ENCODE peak calls at places on chromosomes 12 and 14, in six cellular contexts. B is mammary epithelial cell, E is astrocyte of the cerebellum, Q is AG04450, U is esophagus squamous epithelium, G is fibroblast of pulmonary artery. A is an unnamed sample.

GRCh38 chr14:61466905-61467280 is 145.5 kb downstream of the PRKCH start:
- DNase-seq in B (no peak), G (no peak), E (no peak), U (no peak), Q (no peak), A (no peak)

GRCh38 chr12:87929346-87929745 is 99.9 kb downstream of the C12orf50 start:
- DNase-seq in Q (no peak), U (no peak), B (no peak), E (no peak), G (no peak), A (no peak)

GRCh38 chr12:27646149-27646548 is 50.1 kb upstream of the REP15 start:
- DNase-seq in G (no peak), B (no peak), E (no peak), Q (no peak), U (no peak), A (no peak)

GRCh38 chr12:33438890-33439586 is 581 bp downstream of the SYT10 start:
- DNase-seq in G (no peak), Q (no peak), U (no peak), E (no peak), B (peak), A (no peak)

GRCh38 chr12:28870839-28871440 is 278.1 kb upstream of the FAR2 start:
- DNase-seq in E (no peak), Q (no peak), B (peak), G (peak), U (no peak), A (no peak)

GRCh38 chr12:66813137-66813867 is 134.4 kb upstream of the GRIP1 start:
- DNase-seq in G (no peak), E (no peak), U (no peak), B (peak), Q (no peak), A (no peak)

GRCh38 chr12:22653075-22653474 is 28.1 kb downstream of the ETNK1 start:
- DNase-seq in B (no peak), Q (no peak), G (peak), E (no peak), U (no peak), A (no peak)

GRCh38 chr14:101199028-101199770 is 295.7 kb upstream of the RTL1 start:
- DNase-seq in E (no peak), B (no peak), G (no peak), Q (no peak), U (no peak), A (no peak)

GRCh38 chr12:69623970-69624369 is 13.3 kb upstream of the LRRC10 start:
- DNase-seq in E (no peak), Q (peak), B (no peak), U (no peak), G (peak), A (no peak)

GRCh38 chr14:73789996-73790581 is 61.5 kb upstream of the PTGR2 start:
- DNase-seq in Q (peak), B (peak), U (no peak), G (peak), E (peak), A (peak)

GRCh38 chr12:107025691-107026090 is 38.7 kb upstream of the MTERF2 start:
- DNase-seq in U (no peak), E (no peak), B (no peak), G (no peak), Q (no peak), A (no peak)

GRCh38 chr12:55470088-55470830 is at the start of gene OR6C70:
- DNase-seq in U (no peak), B (peak), E (no peak), Q (no peak), G (no peak), A (no peak)

GRCh38 chr12:5295151-5295550 is 136.8 kb upstream of the NTF3 start:
- DNase-seq in B (peak), E (no peak), U (no peak), Q (no peak), G (no peak), A (no peak)

GRCh38 chr12:42119085-42119633 is 25.5 kb downstream of the GXYLT1 start:
- DNase-seq in U (no peak), Q (peak), B (no peak), G (peak), E (no peak), A (peak)

GRCh38 chr12:6550294-6551062 is 5.4 kb downstream of the IFFO1 start:
- DNase-seq in B (no peak), Q (no peak), E (no peak), G (no peak), U (no peak), A (no peak)

GRCh38 chr12:3436496-3437060 is 54.4 kb upstream of the PRMT8 start:
- DNase-seq in U (no peak), Q (no peak), E (no peak), B (no peak), G (no peak), A (no peak)

GRCh38 chr14:53968756-53969155 is 12.1 kb upstream of the BMP4 start:
- DNase-seq in E (no peak), U (no peak), Q (no peak), G (no peak), B (no peak), A (no peak)

GRCh38 chr14:102192840-102193502 is 53.3 kb downstream of the WDR20 start:
- DNase-seq in B (no peak), Q (no peak), E (no peak), G (no peak), U (no peak), A (no peak)

DNA sequence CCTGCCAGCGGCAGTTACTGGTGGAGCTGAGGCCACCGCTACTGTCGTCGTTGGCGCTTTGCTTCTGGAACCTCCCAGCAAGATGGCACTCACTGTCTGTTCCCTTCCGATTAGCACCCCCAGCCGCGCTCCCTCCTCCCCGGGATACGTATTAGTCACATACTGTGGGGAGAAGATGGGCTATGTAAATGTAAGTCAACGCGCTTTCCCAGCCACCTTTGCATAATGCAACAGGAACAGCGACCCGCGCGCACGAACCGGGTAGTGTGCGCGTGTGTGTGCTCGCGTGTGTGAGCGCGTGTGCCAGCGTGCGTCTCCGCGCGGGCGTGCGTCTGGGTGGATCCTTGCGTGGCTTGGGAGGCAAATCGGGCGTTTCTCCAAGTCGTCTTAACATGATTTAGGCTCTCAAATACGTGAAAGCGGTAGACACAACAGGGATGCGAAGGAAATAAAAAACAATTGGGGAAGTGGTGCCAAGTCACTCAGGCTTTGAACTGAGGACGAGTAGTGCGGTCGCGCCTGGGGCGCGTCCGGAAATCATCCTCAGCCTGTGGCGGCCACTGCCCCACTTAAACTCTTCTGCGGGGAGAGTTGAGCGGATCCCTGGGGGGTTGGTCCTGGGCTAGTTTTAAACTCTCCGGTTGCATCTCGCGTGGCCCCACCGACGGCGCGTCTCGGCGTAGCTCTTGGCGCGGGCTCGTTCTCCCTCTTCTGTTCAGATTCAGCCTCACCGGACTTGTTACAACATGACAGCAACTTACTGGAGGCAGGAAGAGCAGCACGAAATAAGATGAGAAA is 1.8 kb downstream of the FLRT2 start:
- DNase-seq in Q (no peak), E (no peak), B (peak), G (peak), U (no peak), A (no peak)
- TF ChIP-seq CTCF in Q (peak), E (peak), B (peak), G (peak), U (no peak), A (peak)

GRCh38 chr12:40738856-40739255 is 46.6 kb downstream of the CNTN1 start:
- DNase-seq in Q (no peak), G (no peak), U (no peak), E (no peak), B (no peak), A (no peak)
- TF ChIP-seq CTCF in Q (no peak), G (no peak), U (no peak), E (no peak), B (no peak), A (no peak)

GRCh38 chr12:114403044-114403689 is 2.8 kb downstream of the TBX5 start:
- DNase-seq in U (no peak), E (no peak), G (peak), B (no peak), Q (no peak), A (no peak)
- TF ChIP-seq CTCF in U (peak), E (no peak), G (peak), B (no peak), Q (peak), A (peak)

GRCh38 chr14:47539065-47539464 is 136.3 kb downstream of the MDGA2 start:
- DNase-seq in B (no peak), E (peak), G (peak), U (no peak), Q (no peak), A (no peak)
- TF ChIP-seq CTCF in B (no peak), E (peak), G (no peak), U (no peak), Q (no peak), A (no peak)

GRCh38 chr14:92481386-92481785 is 32.2 kb upstream of the RIN3 start:
- DNase-seq in Q (no peak), U (no peak), E (peak), G (peak), B (no peak), A (no peak)
- TF ChIP-seq CTCF in Q (peak), U (no peak), E (peak), G (peak), B (no peak), A (peak)

DNA sequence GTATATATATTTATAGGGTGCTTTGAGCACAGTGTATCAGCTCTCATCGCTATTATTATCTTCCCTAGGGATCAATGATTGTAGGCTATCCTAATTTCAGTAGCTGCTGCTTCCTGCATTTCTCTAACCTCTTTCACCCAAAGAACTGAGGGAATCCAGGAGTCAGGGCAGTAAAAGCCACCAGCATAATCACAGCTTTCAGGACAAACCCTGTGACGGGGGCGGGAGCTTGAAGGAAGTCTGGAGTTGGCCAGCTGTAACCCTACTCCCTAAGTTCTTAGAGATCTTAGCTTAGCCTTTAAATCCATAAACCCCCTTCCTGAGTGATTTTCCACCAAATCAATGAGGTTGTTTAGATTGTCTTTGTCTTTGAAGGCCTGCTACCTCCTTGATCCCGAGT is 33.7 kb downstream of the FLVCR2 start:
- DNase-seq in B (no peak), G (no peak), Q (no peak), E (no peak), U (no peak), A (no peak)
- TF ChIP-seq CTCF in B (no peak), G (no peak), Q (no peak), E (no peak), U (no peak), A (no peak)

A was measured in BJ.